ENCODE peak calls at places on chromosomes 11 and 22, in five cellular contexts. One of them, this sample, is unnamed.

GRCh38 chr11:11304572-11304971 is 48.5 kb downstream of the CSNK2A3 start:
- DNase-seq in amniotic stem cell: no peak
- DNase-seq in RWPE1: no peak
- DNase-seq in nucleus accumbens: no peak
- DNase-seq in MCF 10A: no peak
- DNase-seq in this sample: no peak

GRCh38 chr11:66676931-66677598 is 622 bp downstream of the RBM4B start:
- DNase-seq in nucleus accumbens: no peak
- DNase-seq in MCF 10A: no peak
- DNase-seq in amniotic stem cell: no peak
- DNase-seq in RWPE1: no peak
- DNase-seq in this sample: no peak

GRCh38 chr22:22673099-22673498 is 28.7 kb downstream of the GGTLC2 start:
- DNase-seq in RWPE1: no peak
- DNase-seq in amniotic stem cell: no peak
- DNase-seq in nucleus accumbens: no peak
- DNase-seq in MCF 10A: no peak
- DNase-seq in this sample: no peak

GRCh38 chr11:16632295-16633200 is 105.9 kb upstream of the C11orf58 start:
- DNase-seq in MCF 10A: peak; percentile 47
- DNase-seq in amniotic stem cell: no peak
- DNase-seq in nucleus accumbens: no peak
- DNase-seq in RWPE1: no peak
- DNase-seq in this sample: no peak

GRCh38 chr11:81165164-81165563 is 1568.5 kb downstream of the FAM181B start:
- DNase-seq in MCF 10A: peak; percentile 11
- DNase-seq in RWPE1: no peak
- DNase-seq in nucleus accumbens: no peak
- DNase-seq in amniotic stem cell: no peak
- DNase-seq in this sample: no peak

GRCh38 chr11:5288912-5289525 is 12.7 kb downstream of the OR51B4 start:
- DNase-seq in MCF 10A: no peak
- DNase-seq in nucleus accumbens: no peak
- DNase-seq in amniotic stem cell: no peak
- DNase-seq in RWPE1: no peak
- DNase-seq in this sample: no peak

GRCh38 chr11:94647926-94648325 is 80.8 kb downstream of the PIWIL4 start:
- DNase-seq in nucleus accumbens: no peak
- DNase-seq in amniotic stem cell: no peak
- DNase-seq in RWPE1: no peak
- DNase-seq in MCF 10A: no peak
- DNase-seq in this sample: no peak

GRCh38 chr22:28976588-28976987 is 85.0 kb downstream of the C22orf31 start:
- DNase-seq in MCF 10A: peak; percentile 58
- DNase-seq in RWPE1: peak; percentile 59
- DNase-seq in amniotic stem cell: peak; percentile 30
- DNase-seq in nucleus accumbens: no peak
- DNase-seq in this sample: peak; percentile 46

GRCh38 chr11:72005347-72006260 is 6.9 kb downstream of the IL18BP start:
- DNase-seq in RWPE1: no peak
- DNase-seq in nucleus accumbens: no peak
- DNase-seq in MCF 10A: no peak
- DNase-seq in amniotic stem cell: no peak
- DNase-seq in this sample: no peak

GRCh38 chr11:96267001-96267489 is 76.0 kb downstream of the MAML2 start:
- DNase-seq in amniotic stem cell: no peak
- DNase-seq in nucleus accumbens: no peak
- DNase-seq in RWPE1: no peak
- DNase-seq in MCF 10A: no peak
- DNase-seq in this sample: no peak

GRCh38 chr22:37222440-37222971 is 10.2 kb upstream of the SSTR3 start:
- DNase-seq in amniotic stem cell: no peak
- DNase-seq in RWPE1: no peak
- DNase-seq in MCF 10A: no peak
- DNase-seq in nucleus accumbens: no peak
- DNase-seq in this sample: no peak

GRCh38 chr22:32430352-32430751 is 18.3 kb upstream of the RTCB start:
- DNase-seq in amniotic stem cell: no peak
- DNase-seq in RWPE1: no peak
- DNase-seq in MCF 10A: no peak
- DNase-seq in nucleus accumbens: no peak
- DNase-seq in this sample: no peak